ENCODE peak calls at places on chromosomes 3 and 15, in six cellular contexts. F, S, X, J, V and C are unnamed samples. For H3K4me1, the result is how much of the 10 kb centered on the place peaks cover.

GRCh38 chr3:106711650-106712049 is 665.6 kb upstream of the CCDC54 start:
- DNase-seq in X (peak), F (peak), V (no peak), S (no peak), J (no peak), C (no peak)

GRCh38 chr3:159854500-159855124 is 134.0 kb upstream of the IL12A start:
- DNase-seq in X (peak), S (no peak), V (no peak), F (peak), J (no peak), C (peak)

GRCh38 chr3:113698213-113698742 is 1.8 kb upstream of the USF3 start:
- DNase-seq in S (no peak), X (no peak), J (no peak), F (no peak), V (no peak), C (no peak)

GRCh38 chr15:72229076-72229946 is 1.7 kb downstream of the PKM start:
- DNase-seq in S (peak), F (peak), J (peak), V (no peak), X (peak), C (no peak)

GRCh38 chr15:70669966-70670658 is 93.2 kb downstream of the UACA start:
- DNase-seq in X (no peak), S (no peak), V (no peak), J (peak), F (no peak), C (no peak)

GRCh38 chr3:122977645-122978466 is 49.7 kb downstream of the SEMA5B start:
- DNase-seq in S (no peak), J (peak), X (peak), F (peak), V (peak), C (no peak)

GRCh38 chr3:105987809-105988208 is 119.0 kb upstream of the CBLB start:
- DNase-seq in F (no peak), X (no peak), V (no peak), J (no peak), S (no peak), C (no peak)

GRCh38 chr15:75089781-75090734 is 66.7 kb downstream of the PPCDC start:
- DNase-seq in V (peak), S (no peak), F (no peak), J (peak), X (no peak), C (no peak)

GRCh38 chr3:151644986-151645385 is 88.7 kb upstream of the AADACL2 start:
- DNase-seq in X (no peak), F (no peak), S (no peak), J (no peak), V (no peak), C (no peak)

GRCh38 chr15:96324900-96325299 is 5.6 kb upstream of the NR2F2 start:
- DNase-seq in V (no peak), S (no peak), J (no peak), X (peak), F (no peak), C (no peak)
- H3K4me1 ChIP-seq in V (under half), S (under half), J (under half), X (under half), F (under half), C (under half)

DNA sequence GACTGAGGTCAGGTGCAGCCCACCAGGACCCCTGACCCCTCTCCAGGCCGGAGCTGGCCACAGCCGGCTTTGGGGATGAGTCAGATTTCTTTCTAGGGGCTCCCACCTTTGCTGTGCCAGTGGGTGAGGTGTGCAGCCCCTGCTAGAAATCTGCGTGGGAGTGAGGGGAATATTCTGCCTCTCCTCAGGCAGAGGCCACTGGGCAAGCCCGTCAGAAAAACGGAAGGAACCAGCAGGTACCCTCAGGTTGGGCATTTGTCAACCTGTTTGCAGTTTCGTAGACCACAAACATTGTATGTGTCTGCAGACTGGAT is 1.8 kb downstream of the CTDSPL start:
- DNase-seq in X (no peak), J (no peak), S (no peak), F (no peak), V (no peak), C (no peak)
- H3K4me1 ChIP-seq in X (under half), J (under half), S (under half), F (under half), V (under half), C (under half)

DNA sequence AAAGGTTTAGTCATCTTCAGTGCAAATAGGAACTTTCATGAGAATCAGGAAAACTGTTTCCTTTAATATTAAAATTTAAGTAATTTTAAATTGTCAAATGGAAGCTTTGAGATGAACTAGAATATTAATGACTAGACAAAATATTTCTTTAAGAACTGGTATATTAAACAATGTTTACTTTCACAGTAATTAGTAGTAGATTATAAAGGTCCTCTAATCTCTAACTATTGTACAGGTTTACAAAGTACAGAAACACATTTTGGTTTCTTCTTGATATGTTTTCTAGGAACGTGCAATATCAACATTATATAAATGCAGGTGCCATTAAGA is 138.9 kb downstream of the CLASP2 start:
- DNase-seq in J (no peak), S (no peak), X (no peak), V (no peak), F (no peak), C (no peak)
- H3K4me1 ChIP-seq in J (under half), S (under half), X (under half), V (under half), F (under half), C (half or more)

GRCh38 chr3:129282727-129283327 is 4.2 kb downstream of the HMCES start:
- DNase-seq in X (peak), V (no peak), J (no peak), F (no peak), S (peak), C (no peak)
- H3K4me1 ChIP-seq in X (under half), V (under half), J (under half), F (under half), S (under half), C (under half)

GRCh38 chr15:58473720-58474119 is 41.9 kb downstream of the LIPC start:
- DNase-seq in V (no peak), J (no peak), S (no peak), F (peak), X (peak), C (peak)
- H3K4me1 ChIP-seq in V (under half), J (under half), S (half or more), F (half or more), X (under half), C (half or more)